ENCODE peak calls at places on chromosomes 12 and 14, in ten cellular contexts. One of them, this sample, is unnamed.

GRCh38 chr14:61375218-61375617 is 53.8 kb downstream of the PRKCH start:
- DNase-seq in transverse colon: no peak
- DNase-seq in aorta: no peak
- DNase-seq in tibial artery: no peak
- DNase-seq in K562: no peak
- DNase-seq in tibial nerve: no peak
- DNase-seq in A549: no peak
- DNase-seq in thoracic aorta: no peak
- DNase-seq in Caco-2: no peak
- DNase-seq in body of pancreas: no peak
- DNase-seq in this sample: no peak

GRCh38 chr14:75341639-75342038 is 63.0 kb downstream of the FOS start:
- DNase-seq in thoracic aorta: no peak
- DNase-seq in tibial nerve: no peak
- DNase-seq in K562: no peak
- DNase-seq in aorta: no peak
- DNase-seq in tibial artery: no peak
- DNase-seq in A549: no peak
- DNase-seq in Caco-2: no peak
- DNase-seq in transverse colon: no peak
- DNase-seq in body of pancreas: no peak
- DNase-seq in this sample: no peak

GRCh38 chr12:4272014-4272975 is 1.3 kb upstream of the CCND2 start:
- DNase-seq in transverse colon: peak
- DNase-seq in Caco-2: peak
- DNase-seq in K562: peak
- DNase-seq in A549: no peak
- DNase-seq in aorta: peak
- DNase-seq in thoracic aorta: no peak
- DNase-seq in body of pancreas: peak
- DNase-seq in tibial artery: peak
- DNase-seq in tibial nerve: peak
- DNase-seq in this sample: no peak

GRCh38 chr14:101124860-101125259 is 221.3 kb upstream of the RTL1 start:
- DNase-seq in A549: no peak
- DNase-seq in tibial nerve: no peak
- DNase-seq in body of pancreas: no peak
- DNase-seq in tibial artery: peak
- DNase-seq in aorta: no peak
- DNase-seq in K562: no peak
- DNase-seq in thoracic aorta: no peak
- DNase-seq in transverse colon: no peak
- DNase-seq in Caco-2: no peak
- DNase-seq in this sample: no peak

GRCh38 chr14:59869381-59870255 is 958 bp downstream of the RTN1 start:
- DNase-seq in tibial nerve: no peak
- DNase-seq in body of pancreas: no peak
- DNase-seq in K562: no peak
- DNase-seq in Caco-2: no peak
- DNase-seq in A549: no peak
- DNase-seq in thoracic aorta: no peak
- DNase-seq in transverse colon: no peak
- DNase-seq in aorta: no peak
- DNase-seq in tibial artery: no peak
- DNase-seq in this sample: peak

GRCh38 chr14:65658202-65658601 is 245.7 kb downstream of the FUT8 start:
- DNase-seq in thoracic aorta: no peak
- DNase-seq in transverse colon: no peak
- DNase-seq in tibial artery: no peak
- DNase-seq in K562: no peak
- DNase-seq in A549: no peak
- DNase-seq in body of pancreas: no peak
- DNase-seq in Caco-2: no peak
- DNase-seq in tibial nerve: no peak
- DNase-seq in aorta: no peak
- DNase-seq in this sample: no peak

GRCh38 chr12:46661161-46661845 is 164.5 kb downstream of the SLC38A4 start:
- DNase-seq in K562: no peak
- DNase-seq in body of pancreas: peak
- DNase-seq in tibial nerve: no peak
- DNase-seq in transverse colon: no peak
- DNase-seq in A549: peak
- DNase-seq in Caco-2: no peak
- DNase-seq in tibial artery: no peak
- DNase-seq in aorta: no peak
- DNase-seq in thoracic aorta: no peak
- DNase-seq in this sample: no peak

GRCh38 chr12:130583317-130583716 is 132.8 kb downstream of the RIMBP2 start:
- DNase-seq in body of pancreas: no peak
- DNase-seq in tibial artery: no peak
- DNase-seq in thoracic aorta: no peak
- DNase-seq in tibial nerve: no peak
- DNase-seq in A549: no peak
- DNase-seq in aorta: no peak
- DNase-seq in transverse colon: no peak
- DNase-seq in Caco-2: no peak
- DNase-seq in K562: no peak
- DNase-seq in this sample: no peak

GRCh38 chr14:62847168-62847567 is 198.1 kb downstream of the KCNH5 start:
- DNase-seq in thoracic aorta: no peak
- DNase-seq in A549: no peak
- DNase-seq in transverse colon: no peak
- DNase-seq in body of pancreas: no peak
- DNase-seq in K562: no peak
- DNase-seq in aorta: no peak
- DNase-seq in tibial nerve: no peak
- DNase-seq in Caco-2: no peak
- DNase-seq in tibial artery: no peak
- DNase-seq in this sample: no peak

GRCh38 chr14:61662437-61663311 is 32.6 kb upstream of the HIF1A start:
- DNase-seq in transverse colon: peak
- DNase-seq in Caco-2: no peak
- DNase-seq in thoracic aorta: no peak
- DNase-seq in A549: peak
- DNase-seq in tibial nerve: no peak
- DNase-seq in aorta: no peak
- DNase-seq in K562: peak
- DNase-seq in body of pancreas: peak
- DNase-seq in tibial artery: no peak
- DNase-seq in this sample: no peak

GRCh38 chr14:86296173-86296572 is 766.2 kb downstream of the FLRT2 start:
- DNase-seq in K562: no peak
- DNase-seq in Caco-2: no peak
- DNase-seq in body of pancreas: no peak
- DNase-seq in A549: no peak
- DNase-seq in thoracic aorta: no peak
- DNase-seq in tibial artery: no peak
- DNase-seq in tibial nerve: no peak
- DNase-seq in aorta: no peak
- DNase-seq in transverse colon: no peak
- DNase-seq in this sample: no peak

GRCh38 chr12:88957358-88957757 is 377.1 kb upstream of the KITLG start:
- DNase-seq in thoracic aorta: no peak
- DNase-seq in K562: no peak
- DNase-seq in aorta: no peak
- DNase-seq in tibial artery: no peak
- DNase-seq in Caco-2: peak
- DNase-seq in transverse colon: no peak
- DNase-seq in tibial nerve: no peak
- DNase-seq in body of pancreas: no peak
- DNase-seq in A549: no peak
- DNase-seq in this sample: no peak

GRCh38 chr14:52051251-52051650 is 17.6 kb downstream of the NID2 start:
- DNase-seq in A549: no peak
- DNase-seq in Caco-2: no peak
- DNase-seq in tibial artery: no peak
- DNase-seq in aorta: no peak
- DNase-seq in tibial nerve: no peak
- DNase-seq in K562: no peak
- DNase-seq in thoracic aorta: no peak
- DNase-seq in transverse colon: no peak
- DNase-seq in body of pancreas: no peak
- DNase-seq in this sample: no peak

GRCh38 chr12:121784460-121784859 is 9.0 kb downstream of the RHOF start:
- DNase-seq in K562: no peak
- DNase-seq in Caco-2: no peak
- DNase-seq in thoracic aorta: no peak
- DNase-seq in transverse colon: no peak
- DNase-seq in tibial artery: no peak
- DNase-seq in tibial nerve: no peak
- DNase-seq in body of pancreas: no peak
- DNase-seq in aorta: no peak
- DNase-seq in A549: peak
- DNase-seq in this sample: no peak
- H3K4me3 ChIP-seq in K562: no peak
- H3K4me3 ChIP-seq in Caco-2: no peak
- H3K4me3 ChIP-seq in thoracic aorta: no peak
- H3K4me3 ChIP-seq in transverse colon: no peak
- H3K4me3 ChIP-seq in tibial artery: no peak
- H3K4me3 ChIP-seq in tibial nerve: no peak
- H3K4me3 ChIP-seq in body of pancreas: no peak
- H3K4me3 ChIP-seq in aorta: no peak
- H3K4me3 ChIP-seq in A549: peak
- H3K4me3 ChIP-seq in this sample: no peak

DNA sequence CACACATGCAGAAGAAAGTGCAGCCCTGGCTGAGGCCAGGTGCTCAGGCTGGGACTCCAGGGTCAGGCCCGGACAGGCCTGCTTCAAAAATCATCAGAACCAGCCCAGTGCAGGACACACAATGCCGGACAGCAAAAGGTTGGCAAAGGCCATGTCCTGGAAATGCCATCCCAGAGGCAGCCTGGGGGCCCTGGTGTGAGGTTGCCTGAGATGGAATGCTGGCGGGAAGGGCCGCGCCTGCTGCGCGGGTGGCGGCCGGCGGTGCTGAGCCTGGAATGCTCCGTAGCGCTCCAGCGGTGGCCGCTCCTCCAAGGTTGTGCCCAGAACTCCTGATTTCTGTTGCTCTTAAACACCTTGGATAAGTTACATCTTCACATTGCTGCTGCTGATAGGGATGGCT is 21.7 kb upstream of the CRIP2 start:
- DNase-seq in tibial nerve: no peak
- DNase-seq in K562: no peak
- DNase-seq in A549: no peak
- DNase-seq in Caco-2: no peak
- DNase-seq in transverse colon: no peak
- DNase-seq in tibial artery: no peak
- DNase-seq in aorta: no peak
- DNase-seq in body of pancreas: no peak
- DNase-seq in thoracic aorta: no peak
- DNase-seq in this sample: no peak
- H3K4me3 ChIP-seq in tibial nerve: no peak
- H3K4me3 ChIP-seq in K562: no peak
- H3K4me3 ChIP-seq in A549: no peak
- H3K4me3 ChIP-seq in Caco-2: no peak
- H3K4me3 ChIP-seq in transverse colon: no peak
- H3K4me3 ChIP-seq in tibial artery: no peak
- H3K4me3 ChIP-seq in aorta: no peak
- H3K4me3 ChIP-seq in body of pancreas: no peak
- H3K4me3 ChIP-seq in thoracic aorta: no peak
- H3K4me3 ChIP-seq in this sample: no peak

DNA sequence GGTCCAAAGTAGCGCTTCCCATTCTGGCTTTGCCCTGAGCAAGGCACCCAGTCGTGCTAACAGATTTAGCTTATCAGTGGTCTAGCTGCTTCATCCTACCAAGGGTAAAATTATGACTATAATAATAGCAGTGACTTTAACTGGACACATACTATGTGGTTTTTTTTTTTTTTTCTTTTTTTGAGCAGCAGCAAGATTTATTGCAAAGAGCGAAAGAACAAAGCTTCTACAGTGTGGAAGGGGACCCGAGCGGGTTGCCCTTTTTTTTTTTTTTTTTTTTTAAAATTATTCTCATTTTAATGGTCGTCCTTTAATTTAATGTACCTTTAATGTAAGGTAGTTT is 505 bp downstream of the HELB start:
- DNase-seq in A549: no peak
- DNase-seq in Caco-2: no peak
- DNase-seq in aorta: no peak
- DNase-seq in transverse colon: no peak
- DNase-seq in body of pancreas: no peak
- DNase-seq in thoracic aorta: no peak
- DNase-seq in tibial nerve: no peak
- DNase-seq in tibial artery: no peak
- DNase-seq in K562: no peak
- DNase-seq in this sample: no peak
- H3K4me3 ChIP-seq in A549: peak
- H3K4me3 ChIP-seq in Caco-2: peak
- H3K4me3 ChIP-seq in aorta: peak
- H3K4me3 ChIP-seq in transverse colon: peak
- H3K4me3 ChIP-seq in body of pancreas: peak
- H3K4me3 ChIP-seq in thoracic aorta: peak
- H3K4me3 ChIP-seq in tibial nerve: peak
- H3K4me3 ChIP-seq in tibial artery: peak
- H3K4me3 ChIP-seq in K562: peak
- H3K4me3 ChIP-seq in this sample: peak

GRCh38 chr12:27158322-27158721 is 75.9 kb upstream of the C12orf71 start:
- DNase-seq in thoracic aorta: no peak
- DNase-seq in transverse colon: no peak
- DNase-seq in tibial artery: no peak
- DNase-seq in Caco-2: no peak
- DNase-seq in body of pancreas: no peak
- DNase-seq in aorta: no peak
- DNase-seq in K562: no peak
- DNase-seq in tibial nerve: no peak
- DNase-seq in A549: no peak
- DNase-seq in this sample: no peak
- H3K4me3 ChIP-seq in thoracic aorta: no peak
- H3K4me3 ChIP-seq in transverse colon: no peak
- H3K4me3 ChIP-seq in tibial artery: no peak
- H3K4me3 ChIP-seq in Caco-2: no peak
- H3K4me3 ChIP-seq in body of pancreas: no peak
- H3K4me3 ChIP-seq in aorta: no peak
- H3K4me3 ChIP-seq in K562: no peak
- H3K4me3 ChIP-seq in tibial nerve: no peak
- H3K4me3 ChIP-seq in A549: no peak
- H3K4me3 ChIP-seq in this sample: no peak

DNA sequence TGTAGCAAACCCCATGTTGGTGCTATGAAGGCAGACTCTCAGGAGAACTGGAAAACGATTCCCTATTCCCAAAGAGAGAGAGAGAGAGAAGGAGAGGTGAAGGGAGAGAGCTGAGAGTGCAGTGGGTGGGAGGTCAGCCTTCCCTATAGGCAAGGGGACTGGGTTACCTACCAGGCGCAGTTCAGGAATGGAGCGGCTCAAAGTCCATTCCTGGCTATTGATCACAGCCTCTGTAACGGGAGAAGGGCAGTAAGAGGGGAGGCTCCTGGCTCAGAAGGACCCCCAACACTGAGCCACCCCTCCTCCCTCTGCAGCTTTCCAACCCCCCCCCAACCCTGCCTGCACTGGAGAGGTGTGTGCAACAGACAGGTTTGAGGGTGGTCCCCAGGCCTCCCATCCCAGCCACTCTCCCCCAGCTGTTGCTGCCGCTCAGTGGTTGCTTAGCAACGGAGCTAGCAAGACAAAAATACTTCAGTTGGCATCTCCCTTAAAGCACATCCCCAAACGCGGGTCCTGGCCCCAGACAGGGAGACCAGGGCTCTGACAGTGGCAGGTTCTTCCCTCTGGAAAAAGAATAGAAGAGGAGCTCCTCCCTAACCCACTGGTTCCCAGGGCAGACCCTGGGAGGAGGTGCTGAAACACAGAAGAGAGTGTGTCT is 3.2 kb downstream of the AGAP2 start:
- DNase-seq in A549: no peak
- DNase-seq in K562: no peak
- DNase-seq in aorta: no peak
- DNase-seq in thoracic aorta: no peak
- DNase-seq in tibial nerve: no peak
- DNase-seq in transverse colon: no peak
- DNase-seq in body of pancreas: no peak
- DNase-seq in Caco-2: no peak
- DNase-seq in tibial artery: no peak
- DNase-seq in this sample: no peak
- H3K4me3 ChIP-seq in A549: peak
- H3K4me3 ChIP-seq in K562: no peak
- H3K4me3 ChIP-seq in aorta: no peak
- H3K4me3 ChIP-seq in thoracic aorta: no peak
- H3K4me3 ChIP-seq in tibial nerve: no peak
- H3K4me3 ChIP-seq in transverse colon: no peak
- H3K4me3 ChIP-seq in body of pancreas: no peak
- H3K4me3 ChIP-seq in Caco-2: no peak
- H3K4me3 ChIP-seq in tibial artery: no peak
- H3K4me3 ChIP-seq in this sample: peak

This sample was measured in dorsolateral prefrontal cortex.